ENCODE peak calls at places on chromosome 11, in four cellular contexts. Z is stomach, L is EH, G is IMR-90. K is an unnamed sample.
A peak's percentile ranks its signal among the peaks of the same experiment; 100 is the strongest.

GRCh38 chr11:5992604-5993251 is 5.9 kb upstream of the OR52L1 start:
- DNase-seq in Z (no peak), L (peak; percentile 13), G (peak; percentile 7), K (no peak)

GRCh38 chr11:126518130-126518995 is 162.9 kb downstream of the ST3GAL4 start:
- DNase-seq in Z (no peak), L (no peak), G (no peak), K (no peak)

GRCh38 chr11:84905411-84905810 is 721.7 kb downstream of the DLG2 start:
- DNase-seq in Z (no peak), L (peak; percentile 1), G (peak; percentile 22), K (no peak)

GRCh38 chr11:78954261-78954660 is 379.6 kb upstream of the NARS2 start:
- DNase-seq in Z (no peak), L (no peak), G (no peak), K (no peak)

GRCh38 chr11:2825261-2825885 is 60.2 kb downstream of the CDKN1C start:
- DNase-seq in Z (peak; percentile 56), L (peak; percentile 98), G (peak; percentile 74), K (peak; percentile 72)

GRCh38 chr11:10500757-10501684 is 40.0 kb downstream of the RNF141 start:
- DNase-seq in Z (no peak), L (no peak), G (no peak), K (peak; percentile 22)

GRCh38 chr11:43516316-43516820 is 157.6 kb downstream of the TTC17 start:
- DNase-seq in Z (no peak), L (no peak), G (no peak), K (no peak)

GRCh38 chr11:79097279-79097875 is 343.5 kb downstream of the TENM4 start:
- DNase-seq in Z (no peak), L (peak; percentile 8), G (no peak), K (no peak)

GRCh38 chr11:126502982-126503381 is 147.5 kb downstream of the ST3GAL4 start:
- DNase-seq in Z (no peak), L (no peak), G (no peak), K (no peak)

GRCh38 chr11:100876826-100877545 is 189.9 kb downstream of the ARHGAP42 start:
- DNase-seq in Z (no peak), L (peak; percentile 97), G (peak; percentile 98), K (no peak)

GRCh38 chr11:36463781-36464180 is 46.3 kb downstream of the TRAF6 start:
- DNase-seq in Z (no peak), L (peak; percentile 82), G (peak; percentile 59), K (no peak)

GRCh38 chr11:73321342-73322110 is 13.4 kb downstream of the ARHGEF17 start:
- DNase-seq in Z (no peak), L (peak; percentile 91), G (peak; percentile 84), K (no peak)

GRCh38 chr11:128731041-128731663 is 37.3 kb downstream of the FLI1 start:
- DNase-seq in Z (no peak), L (no peak), G (no peak), K (no peak)

GRCh38 chr11:3127706-3128355 is 37.3 kb downstream of the OSBPL5 start:
- DNase-seq in Z (no peak), L (no peak), G (no peak), K (no peak)

GRCh38 chr11:97607301-97608000 is 1217.6 kb downstream of the JRKL start:
- DNase-seq in Z (no peak), L (no peak), G (no peak), K (no peak)

GRCh38 chr11:1102221-1102971 is 27.7 kb downstream of the MUC2 start:
- DNase-seq in Z (no peak), L (no peak), G (no peak), K (no peak)

GRCh38 chr11:31805629-31806185 is 5.4 kb downstream of the PAX6 start:
- DNase-seq in Z (no peak), L (no peak), G (no peak), K (no peak)

GRCh38 chr11:100302824-100303223 is 384.3 kb upstream of the ARHGAP42 start:
- DNase-seq in Z (no peak), L (no peak), G (no peak), K (no peak)

GRCh38 chr11:36253238-36253637 is 36.0 kb downstream of the COMMD9 start:
- DNase-seq in Z (no peak), L (no peak), G (no peak), K (no peak)

GRCh38 chr11:29773656-29774264 is 243.1 kb downstream of the KCNA4 start:
- DNase-seq in Z (no peak), L (no peak), G (no peak), K (no peak)

GRCh38 chr11:16669799-16670415 is 68.5 kb upstream of the C11orf58 start:
- DNase-seq in Z (no peak), L (peak; percentile 15), G (peak; percentile 25), K (no peak)

GRCh38 chr11:114060402-114061052 is 1.0 kb downstream of the ZBTB16 start:
- DNase-seq in Z (peak; percentile 45), L (no peak), G (no peak), K (peak; percentile 44)

GRCh38 chr11:22539851-22540376 is 85.7 kb downstream of the FANCF start:
- DNase-seq in Z (no peak), L (no peak), G (peak; percentile 28), K (no peak)

GRCh38 chr11:83007909-83008580 is 63.7 kb downstream of the RAB30 start:
- DNase-seq in Z (peak; percentile 73), L (no peak), G (peak; percentile 24), K (peak; percentile 38)

GRCh38 chr11:118291453-118291852 is 13.1 kb upstream of the CD3E start:
- DNase-seq in Z (no peak), L (no peak), G (no peak), K (no peak)

GRCh38 chr11:34632105-34632780 is 11.3 kb downstream of the EHF start:
- DNase-seq in Z (peak; percentile 59), L (no peak), G (no peak), K (no peak)

GRCh38 chr11:84612645-84613044 is 1014.5 kb downstream of the DLG2 start:
- DNase-seq in Z (no peak), L (no peak), G (no peak), K (no peak)

GRCh38 chr11:110182886-110183285 is 89.7 kb downstream of the ZC3H12C start:
- DNase-seq in Z (no peak), L (peak; percentile 60), G (peak; percentile 81), K (no peak)

GRCh38 chr11:102253018-102253775 is 64.1 kb upstream of the BIRC3 start:
- DNase-seq in Z (no peak), L (no peak), G (no peak), K (no peak)

GRCh38 chr11:94028436-94028835 is 7.3 kb downstream of the HEPHL1 start:
- DNase-seq in Z (no peak), L (peak; percentile 64), G (peak; percentile 81), K (no peak)

GRCh38 chr11:96713301-96713700 is 323.5 kb downstream of the JRKL start:
- DNase-seq in Z (no peak), L (no peak), G (no peak), K (no peak)

GRCh38 chr11:112320668-112321067 is 60.0 kb upstream of the PLET1 start:
- DNase-seq in Z (peak; percentile 71), L (peak; percentile 92), G (peak; percentile 89), K (peak; percentile 82)

GRCh38 chr11:8808226-8808585 is 102.8 kb upstream of the AKIP1 start:
- DNase-seq in Z (no peak), L (no peak), G (no peak), K (no peak)

GRCh38 chr11:85682330-85683305 is 3.4 kb downstream of the CCDC89 start:
- DNase-seq in Z (peak; percentile 35), L (peak; percentile 58), G (peak; percentile 47), K (peak; percentile 43)

GRCh38 chr11:88689548-88690240 is 352.2 kb upstream of the CTSC start:
- DNase-seq in Z (peak; percentile 27), L (no peak), G (no peak), K (no peak)

GRCh38 chr11:121595717-121596156 is 143.0 kb upstream of the SORL1-AS1 start:
- DNase-seq in Z (no peak), L (peak; percentile 100), G (peak; percentile 100), K (peak; percentile 61)

GRCh38 chr11:35784699-35785098 is 122.1 kb downstream of the TRIM44 start:
- DNase-seq in Z (no peak), L (no peak), G (no peak), K (no peak)

GRCh38 chr11:60859616-60860250 is 4.0 kb upstream of the PTGDR2 start:
- DNase-seq in Z (no peak), L (no peak), G (no peak), K (no peak)